ENCODE peak calls at places on chromosomes 1 and 21, in seven cellular contexts. S is hepatocyte, J is PC-9, T is MM.1S, V is GM23248, G is HCT116, C is GM23338. D is an unnamed sample.

GRCh38 chr21:42332557-42332956 is 17.3 kb upstream of the TFF3 start:
- DNase-seq in S (no peak), J (no peak), T (no peak), V (no peak), G (no peak), C (no peak), D (no peak)

GRCh38 chr1:155083865-155084721 is 5.5 kb downstream of the EFNA3 start:
- DNase-seq in S (peak; percentile 52), J (peak; percentile 24), T (peak; percentile 68), V (peak; percentile 61), G (no peak), C (no peak), D (peak; percentile 71)

GRCh38 chr1:42660907-42661500 is 2.8 kb downstream of the PPIH start:
- DNase-seq in S (no peak), J (no peak), T (peak; percentile 77), V (no peak), G (no peak), C (no peak), D (no peak)

GRCh38 chr1:150995896-150996295 is 10.8 kb downstream of the MINDY1 start:
- DNase-seq in S (peak; percentile 45), J (no peak), T (peak; percentile 31), V (peak; percentile 61), G (no peak), C (peak; percentile 66), D (peak; percentile 58)

GRCh38 chr1:906532-907420 is 16.9 kb upstream of the SAMD11 start:
- DNase-seq in S (peak; percentile 40), J (peak; percentile 74), T (no peak), V (peak; percentile 79), G (peak; percentile 46), C (no peak), D (peak; percentile 84)

GRCh38 chr1:196557797-196558196 is 50.4 kb downstream of the KCNT2 start:
- DNase-seq in S (no peak), J (no peak), T (no peak), V (peak; percentile 25), G (no peak), C (no peak), D (no peak)

GRCh38 chr21:28871388-28872015 is 121.2 kb downstream of the LTN1 start:
- DNase-seq in S (peak; percentile 60), J (no peak), T (no peak), V (peak; percentile 44), G (no peak), C (no peak), D (no peak)

GRCh38 chr1:28718601-28719331 is 18.0 kb upstream of the YTHDF2 start:
- DNase-seq in S (peak; percentile 15), J (no peak), T (no peak), V (peak; percentile 71), G (no peak), C (no peak), D (no peak)

GRCh38 chr1:68285046-68285445 is 52.7 kb upstream of the WLS start:
- DNase-seq in S (no peak), J (no peak), T (no peak), V (no peak), G (no peak), C (no peak), D (no peak)

GRCh38 chr1:8814870-8815269 is 2.6 kb downstream of the RERE start:
- DNase-seq in S (peak; percentile 43), J (no peak), T (no peak), V (no peak), G (no peak), C (peak; percentile 80), D (no peak)

GRCh38 chr21:21297211-21297610 is 299.0 kb downstream of the NCAM2 start:
- DNase-seq in S (no peak), J (no peak), T (no peak), V (no peak), G (no peak), C (no peak), D (no peak)

GRCh38 chr21:21295303-21295702 is 297.1 kb downstream of the NCAM2 start:
- DNase-seq in S (no peak), J (no peak), T (no peak), V (peak; percentile 0), G (no peak), C (no peak), D (no peak)

GRCh38 chr21:21301013-21301412 is 302.8 kb downstream of the NCAM2 start:
- DNase-seq in S (no peak), J (no peak), T (no peak), V (no peak), G (no peak), C (no peak), D (no peak)
- H3K9me2 ChIP-seq in S (no peaks in the 10 kb centered on the region), J (no peaks in the 10 kb centered on the region), T (no peaks in the 10 kb centered on the region), V (no peaks in the 10 kb centered on the region), G (no peaks in the 10 kb centered on the region), C (no peaks in the 10 kb centered on the region), D (no peaks in the 10 kb centered on the region)

DNA sequence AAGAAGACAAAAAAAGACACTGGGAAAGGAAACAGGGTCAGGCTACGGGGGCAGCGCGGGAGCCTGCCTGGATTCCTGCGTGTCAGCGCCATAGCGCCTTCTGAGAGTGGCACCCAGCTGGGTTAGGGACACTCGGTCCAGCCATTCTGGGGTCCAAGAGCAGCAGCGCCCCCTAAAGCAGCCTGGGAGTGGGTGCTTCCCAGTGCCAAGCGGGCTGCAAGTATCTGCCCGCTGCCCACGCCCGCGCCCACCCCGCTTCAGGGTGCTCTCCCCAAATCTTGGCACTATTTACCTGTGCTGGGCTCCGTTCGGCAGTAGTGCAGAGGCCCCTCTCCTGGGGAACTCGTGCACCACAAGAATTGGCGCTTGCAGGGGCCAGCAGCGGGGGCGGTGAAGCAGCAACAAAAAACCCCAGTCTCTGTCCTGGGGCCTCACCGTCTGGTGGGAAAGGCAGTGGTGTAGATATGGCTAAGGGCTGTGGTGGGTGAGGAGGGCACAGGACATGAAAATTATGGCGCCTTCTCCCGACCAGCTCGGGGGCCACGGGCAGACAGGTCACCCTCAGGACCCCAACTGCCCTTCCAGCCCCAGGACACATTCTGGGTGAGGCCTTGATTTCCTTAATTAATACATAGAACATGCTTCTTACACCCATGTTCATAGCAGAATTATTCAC is 24.1 kb upstream of the LBR start:
- DNase-seq in S (no peak), J (no peak), T (no peak), V (no peak), G (no peak), C (peak; percentile 50), D (no peak)
- TF ChIP-seq EZH2 in S (no peak), J (no peak), T (no peak), V (no peak), G (no peak), C (no peak), D (no peak)

GRCh38 chr1:210827481-210827880 is 306.5 kb downstream of the KCNH1 start:
- DNase-seq in S (no peak), J (no peak), T (no peak), V (no peak), G (no peak), C (no peak), D (no peak)
- H3K4me3 ChIP-seq in S (no peak overlapping the region), J (no peak overlapping the region), T (no peak overlapping the region), V (no peak overlapping the region), G (no peak overlapping the region), C (no peak overlapping the region), D (no peak overlapping the region)

GRCh38 chr21:46655230-46655629 is 19.8 kb downstream of the PRMT2 start:
- DNase-seq in S (no peak), J (no peak), T (no peak), V (no peak), G (no peak), C (no peak), D (no peak)
- H3K9me2 ChIP-seq in S (no peaks in the 10 kb centered on the region), J (no peaks in the 10 kb centered on the region), T (no peaks in the 10 kb centered on the region), V (no peaks in the 10 kb centered on the region), G (no peaks in the 10 kb centered on the region), C (no peaks in the 10 kb centered on the region), D (no peaks in the 10 kb centered on the region)

GRCh38 chr1:75130312-75130677 is 3.9 kb upstream of the LHX8 start:
- DNase-seq in S (no peak), J (no peak), T (no peak), V (no peak), G (no peak), C (peak; percentile 70), D (no peak)
- TF ChIP-seq EZH2 in S (peak; percentile 62), J (no peak), T (no peak), V (no peak), G (no peak), C (no peak), D (no peak)

GRCh38 chr1:56580771-56581170 is 1.4 kb upstream of the PLPP3 start:
- DNase-seq in S (no peak), J (no peak), T (no peak), V (no peak), G (no peak), C (no peak), D (no peak)

GRCh38 chr1:56576880-56577858 is 2.2 kb downstream of the PLPP3 start:
- DNase-seq in S (peak; percentile 64), J (no peak), T (peak; percentile 27), V (peak; percentile 64), G (peak; percentile 21), C (peak; percentile 81), D (peak; percentile 58)

GRCh38 chr1:56578963-56579875 is at the start of gene PLPP3:
- DNase-seq in S (peak; percentile 92), J (peak; percentile 81), T (peak; percentile 78), V (peak; percentile 95), G (peak; percentile 66), C (peak; percentile 90), D (peak; percentile 86)

GRCh38 chr1:56577859-56578663 is 1.3 kb downstream of the PLPP3 start:
- DNase-seq in S (peak; percentile 72), J (no peak), T (peak; percentile 22), V (peak; percentile 79), G (no peak), C (peak; percentile 65), D (peak; percentile 66)

GRCh38 chr1:56578664-56578962 is 750 bp downstream of the PLPP3 start:
- DNase-seq in S (peak; percentile 51), J (no peak), T (no peak), V (no peak), G (no peak), C (no peak), D (no peak)
- H3K4me3 ChIP-seq in S (peak overlapping the region; percentile 62), J (peak overlapping the region; percentile 87), T (peak overlapping the region; percentile 65), V (peak overlapping the region; percentile 89), G (peak overlapping the region; percentile 60), C (peak overlapping the region; percentile 82), D (peak overlapping the region; percentile 94)

DNA sequence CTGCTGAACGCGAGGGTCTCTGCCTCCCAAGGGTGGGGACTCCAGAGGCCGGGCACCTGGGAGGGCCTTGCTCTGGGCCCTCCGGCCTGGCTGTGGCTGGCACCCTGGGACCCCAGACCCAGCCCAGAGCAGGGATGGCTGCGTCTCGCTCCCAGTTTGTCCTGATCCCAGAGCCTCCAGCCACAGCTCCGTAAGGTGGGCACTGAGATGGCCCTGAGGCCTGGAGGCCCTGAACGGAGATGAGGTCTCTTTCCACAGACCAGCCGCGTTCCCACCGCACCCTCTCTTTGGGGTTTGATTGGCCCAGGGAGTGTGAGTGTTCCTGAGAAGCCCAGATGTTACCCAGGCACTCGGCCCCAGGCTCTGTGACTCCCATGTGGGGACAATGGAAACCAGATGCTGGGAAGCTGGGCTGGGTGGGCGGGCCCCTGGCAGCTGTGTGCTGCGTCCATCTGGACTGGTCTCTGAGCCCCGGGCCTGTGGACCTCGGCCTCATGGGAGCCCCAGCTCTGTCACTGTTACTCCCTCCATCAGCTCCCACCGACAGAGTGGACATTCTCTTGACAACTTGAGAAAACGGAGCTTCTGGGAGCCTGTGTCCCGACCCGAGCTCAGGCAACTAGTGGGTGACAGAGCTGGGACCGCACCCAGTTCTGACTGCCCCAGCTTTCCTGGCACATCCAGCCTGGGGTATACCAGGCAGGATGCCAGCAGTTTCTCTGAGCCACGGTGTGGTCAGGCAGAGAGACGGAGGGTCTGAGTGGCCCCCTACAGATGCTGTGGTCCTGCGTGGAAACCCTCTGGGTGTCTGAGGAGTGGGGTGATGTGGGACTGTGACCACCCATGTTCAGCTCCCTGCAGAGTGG is 9.8 kb upstream of the COL6A1 start:
- DNase-seq in S (peak; percentile 67), J (no peak), T (no peak), V (peak; percentile 96), G (no peak), C (peak; percentile 32), D (no peak)
- H3K9me2 ChIP-seq in S (no peaks in the 10 kb centered on the region), J (no peaks in the 10 kb centered on the region), T (no peaks in the 10 kb centered on the region), V (no peaks in the 10 kb centered on the region), G (no peaks in the 10 kb centered on the region), C (no peaks in the 10 kb centered on the region), D (no peaks in the 10 kb centered on the region)